ENCODE peak calls at places on chromosome 9, in ten cellular contexts. V is CD4-positive, CD25-positive, alpha-beta regulatory T cell; C is heart left ventricle; J is CD8-positive, alpha-beta memory T cell; L is A549; M is esophagus squamous epithelium; N is pancreas; Y is thyroid gland; H is PC-9; U is CD8-positive, alpha-beta T cell. F is an unnamed sample.

GRCh38 chr9:17906841-17907779 is 328.2 kb downstream of the SH3GL2 start:
- DNase-seq in C (peak), U (no peak), L (no peak), J (no peak), M (no peak), Y (no peak), V (no peak), H (no peak), N (peak), F (no peak)

GRCh38 chr9:97672403-97672802 is 24.7 kb downstream of the XPA start:
- DNase-seq in N (no peak), L (no peak), M (no peak), Y (no peak), V (no peak), H (no peak), U (no peak), C (no peak), J (no peak), F (no peak)

GRCh38 chr9:105976257-105976656 is 281.9 kb downstream of the TMEM38B start:
- DNase-seq in U (no peak), N (no peak), M (no peak), L (no peak), C (no peak), Y (no peak), H (no peak), V (no peak), J (no peak), F (no peak)

GRCh38 chr9:121764371-121764730 is 112.9 kb downstream of the DAB2IP start:
- DNase-seq in M (no peak), C (peak), V (no peak), L (no peak), N (no peak), J (no peak), U (no peak), Y (no peak), H (no peak), F (no peak)

GRCh38 chr9:130299785-130300615 is 34.4 kb downstream of the HMCN2 start:
- DNase-seq in V (no peak), H (no peak), C (peak), N (no peak), U (no peak), M (no peak), J (no peak), Y (no peak), L (no peak), F (no peak)

GRCh38 chr9:76451234-76451633 is 7.7 kb upstream of the GCNT1 start:
- DNase-seq in Y (no peak), C (no peak), H (no peak), J (no peak), N (no peak), L (peak), V (no peak), M (no peak), U (no peak), F (no peak)

GRCh38 chr9:109894921-109895758 is 115.1 kb downstream of the PALM2AKAP2 start:
- DNase-seq in J (no peak), C (no peak), U (no peak), V (no peak), Y (no peak), M (no peak), H (no peak), N (no peak), L (no peak), F (no peak)

GRCh38 chr9:116234091-116234490 is 80.5 kb downstream of the PAPPA start:
- DNase-seq in Y (no peak), H (no peak), M (no peak), C (no peak), J (no peak), U (no peak), V (no peak), N (no peak), L (peak), F (no peak)

GRCh38 chr9:86413966-86414880 is 60.0 kb upstream of the TUT7 start:
- DNase-seq in J (no peak), N (no peak), Y (no peak), C (no peak), L (peak), V (no peak), H (no peak), M (no peak), U (no peak), F (no peak)

GRCh38 chr9:133377721-133378216 is 1.6 kb downstream of the STKLD1 start:
- DNase-seq in U (no peak), Y (no peak), M (no peak), V (no peak), L (peak), J (no peak), N (no peak), H (peak), C (no peak), F (no peak)

GRCh38 chr9:27475057-27475456 is 49.0 kb upstream of the IFNK start:
- DNase-seq in C (no peak), H (no peak), J (no peak), L (no peak), V (no peak), M (no peak), N (no peak), U (no peak), Y (no peak), F (no peak)

GRCh38 chr9:22211588-22212360 is 202.7 kb upstream of the CDKN2B start:
- DNase-seq in J (no peak), H (peak), M (no peak), V (no peak), Y (no peak), L (peak), U (no peak), C (no peak), N (no peak), F (no peak)

GRCh38 chr9:126373241-126373640 is 46.6 kb downstream of the MVB12B start:
- DNase-seq in V (no peak), L (peak), J (no peak), Y (peak), C (no peak), U (no peak), N (no peak), M (no peak), H (peak), F (no peak)

GRCh38 chr9:101311759-101312420 is 72.9 kb downstream of the BAAT start:
- DNase-seq in J (no peak), U (no peak), L (peak), C (no peak), V (no peak), Y (no peak), N (no peak), M (no peak), H (no peak), F (no peak)

GRCh38 chr9:32426278-32426939 is 42.0 kb downstream of the ACO1 start:
- DNase-seq in N (no peak), M (no peak), J (no peak), C (no peak), L (peak), Y (no peak), H (peak), U (no peak), V (no peak), F (no peak)

GRCh38 chr9:127698985-127699670 is 7.7 kb upstream of the CFAP157 start:
- DNase-seq in J (peak), H (peak), V (peak), U (peak), M (peak), Y (peak), N (peak), L (peak), C (peak), F (peak)

GRCh38 chr9:69249337-69249736 is 75.3 kb downstream of the TJP2 start:
- DNase-seq in M (no peak), H (no peak), Y (peak), V (no peak), N (no peak), J (no peak), C (no peak), U (no peak), L (no peak), F (no peak)

GRCh38 chr9:137032893-137033292 is 1.0 kb upstream of the FUT7 start:
- DNase-seq in N (no peak), Y (no peak), U (no peak), M (no peak), J (no peak), V (no peak), C (peak), L (no peak), H (no peak), F (peak)

GRCh38 chr9:75930766-75931311 is 40.4 kb downstream of the PCSK5 start:
- DNase-seq in V (no peak), Y (peak), L (no peak), J (no peak), N (no peak), H (no peak), M (no peak), C (no peak), U (no peak), F (no peak)

GRCh38 chr9:116027511-116027910 is 126.1 kb upstream of the PAPPA start:
- DNase-seq in V (no peak), N (no peak), U (no peak), L (peak), H (no peak), M (no peak), J (no peak), Y (no peak), C (no peak), F (no peak)

GRCh38 chr9:16136961-16137360 is 584.1 kb downstream of the CCDC171 start:
- DNase-seq in U (no peak), H (no peak), V (no peak), L (peak), J (no peak), C (no peak), N (no peak), Y (no peak), M (no peak), F (no peak)

GRCh38 chr9:14136646-14137370 is 177.1 kb downstream of the NFIB start:
- DNase-seq in L (no peak), V (no peak), Y (no peak), H (no peak), C (no peak), N (no peak), U (no peak), M (no peak), J (no peak), F (no peak)

GRCh38 chr9:125183054-125183453 is 6.5 kb downstream of the PPP6C start:
- DNase-seq in L (no peak), H (no peak), U (no peak), V (no peak), M (no peak), C (no peak), J (no peak), N (no peak), Y (no peak), F (no peak)

GRCh38 chr9:33988219-33988890 is 60.3 kb downstream of the UBAP2 start:
- DNase-seq in J (no peak), M (no peak), L (no peak), N (no peak), Y (no peak), H (no peak), C (no peak), U (no peak), V (peak), F (no peak)

GRCh38 chr9:95264954-95265615 is 52.4 kb downstream of the FANCC start:
- DNase-seq in J (no peak), H (no peak), M (no peak), N (no peak), C (no peak), L (peak), Y (no peak), U (no peak), V (no peak), F (no peak)

GRCh38 chr9:107142896-107143603 is 140.0 kb upstream of the RAD23B start:
- DNase-seq in Y (no peak), M (no peak), U (no peak), L (no peak), N (no peak), J (no peak), V (no peak), H (no peak), C (no peak), F (no peak)

GRCh38 chr9:95507456-95508241 is 9.1 kb downstream of the PTCH1 start:
- DNase-seq in N (peak), V (no peak), Y (peak), J (peak), C (peak), M (peak), H (peak), U (peak), L (peak), F (no peak)

GRCh38 chr9:95058795-95059386 is 258.6 kb downstream of the FANCC start:
- DNase-seq in L (no peak), U (no peak), H (no peak), C (no peak), J (no peak), V (no peak), N (no peak), Y (no peak), M (no peak), F (no peak)

GRCh38 chr9:108182950-108183381 is 672.8 kb downstream of the ACTL7B start:
- DNase-seq in U (no peak), M (no peak), N (no peak), Y (no peak), L (no peak), H (no peak), J (no peak), V (no peak), C (no peak), F (peak)

GRCh38 chr9:109934499-109935214 is 154.7 kb downstream of the PALM2AKAP2 start:
- DNase-seq in Y (no peak), H (no peak), U (no peak), C (no peak), M (no peak), J (no peak), N (no peak), V (no peak), L (no peak), F (no peak)

GRCh38 chr9:97645720-97646119 is 12.1 kb downstream of the NCBP1 start:
- DNase-seq in H (no peak), Y (no peak), V (no peak), J (no peak), M (no peak), U (no peak), C (no peak), N (no peak), L (no peak), F (no peak)

GRCh38 chr9:85067792-85068191 is 398.3 kb downstream of the NTRK2 start:
- DNase-seq in C (no peak), N (no peak), V (no peak), Y (no peak), H (no peak), L (no peak), M (no peak), U (no peak), J (no peak), F (no peak)

GRCh38 chr9:75937859-75938258 is 47.4 kb downstream of the PCSK5 start:
- DNase-seq in V (no peak), U (no peak), H (no peak), M (no peak), L (no peak), Y (no peak), N (no peak), C (no peak), J (no peak), F (no peak)

GRCh38 chr9:11749396-11749795 is 943.8 kb upstream of the TYRP1 start:
- DNase-seq in V (no peak), L (no peak), H (no peak), C (no peak), N (no peak), Y (no peak), J (no peak), M (no peak), U (no peak), F (no peak)

GRCh38 chr9:95981741-95982390 is 106.4 kb downstream of the ERCC6L2 start:
- DNase-seq in H (no peak), U (peak), N (no peak), V (no peak), J (no peak), M (no peak), C (no peak), Y (no peak), L (no peak), F (no peak)

GRCh38 chr9:36597412-36598178 is 24.9 kb downstream of the MELK start:
- DNase-seq in U (no peak), M (no peak), J (no peak), V (no peak), C (no peak), N (no peak), L (peak), Y (no peak), H (no peak), F (no peak)

DNA sequence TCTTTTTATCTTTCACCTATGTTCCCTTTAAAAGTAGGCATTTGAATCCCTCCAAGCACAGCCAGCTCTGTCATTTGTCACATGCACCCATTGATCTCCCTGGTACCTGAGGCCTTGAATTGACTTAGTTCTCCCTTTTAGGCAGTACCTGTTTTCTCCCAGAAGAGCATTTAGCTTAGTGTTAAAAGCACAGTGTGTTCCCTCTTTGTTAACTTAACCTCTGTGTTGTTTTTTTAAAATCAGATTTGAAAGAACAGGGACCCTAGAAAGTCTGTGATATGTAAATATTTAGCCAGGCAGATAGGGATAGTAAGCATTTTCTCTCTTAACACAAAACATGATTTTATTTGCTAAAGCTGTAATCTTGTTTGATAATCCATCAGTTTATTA is 113.8 kb upstream of the SPATA31D4 start:
- DNase-seq in U (no peak), V (no peak), Y (peak), J (no peak), N (no peak), L (no peak), M (no peak), H (no peak), C (no peak), F (no peak)
- H3K27ac ChIP-seq in U (no peak), V (no peak), Y (peak), J (no peak), N (no peak), L (no peak), M (peak), H (no peak), C (no peak), F (no peak)

GRCh38 chr9:26148128-26148527 is 469.9 kb upstream of the TUSC1 start:
- DNase-seq in J (no peak), V (no peak), H (no peak), L (no peak), M (no peak), N (no peak), U (no peak), C (no peak), Y (no peak), F (no peak)

GRCh38 chr9:26142201-26142600 is 464.0 kb upstream of the TUSC1 start:
- DNase-seq in U (no peak), J (no peak), C (no peak), L (no peak), H (no peak), M (no peak), Y (no peak), N (no peak), V (no peak), F (no peak)

GRCh38 chr9:26145938-26146337 is 467.7 kb upstream of the TUSC1 start:
- DNase-seq in C (no peak), V (no peak), Y (no peak), N (no peak), L (no peak), U (no peak), H (no peak), M (no peak), J (no peak), F (no peak)

DNA sequence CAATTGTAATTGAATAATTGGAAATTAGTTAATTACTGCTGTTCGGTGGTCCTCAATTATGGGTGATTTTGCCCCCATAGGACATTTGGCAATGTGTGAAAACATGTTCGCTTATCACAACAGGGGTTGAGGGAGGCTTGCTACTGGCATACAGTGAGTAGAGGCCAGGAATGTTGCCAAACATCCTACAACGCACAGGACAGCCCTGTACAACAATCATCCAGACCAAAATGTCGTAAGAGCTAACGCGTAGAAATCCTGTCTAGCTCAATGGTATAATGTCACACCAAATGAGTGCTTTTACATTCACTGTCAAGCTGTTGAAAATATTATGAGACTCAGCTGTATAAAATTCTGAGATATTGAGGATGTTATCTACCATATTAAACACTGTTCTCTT is 464.4 kb upstream of the TUSC1 start:
- DNase-seq in M (no peak), C (no peak), L (no peak), Y (no peak), V (no peak), N (no peak), U (no peak), J (no peak), H (no peak), F (no peak)
- H3K27ac ChIP-seq in M (no peak), C (no peak), L (no peak), Y (no peak), V (no peak), N (no peak), U (no peak), J (no peak), H (no peak), F (no peak)

DNA sequence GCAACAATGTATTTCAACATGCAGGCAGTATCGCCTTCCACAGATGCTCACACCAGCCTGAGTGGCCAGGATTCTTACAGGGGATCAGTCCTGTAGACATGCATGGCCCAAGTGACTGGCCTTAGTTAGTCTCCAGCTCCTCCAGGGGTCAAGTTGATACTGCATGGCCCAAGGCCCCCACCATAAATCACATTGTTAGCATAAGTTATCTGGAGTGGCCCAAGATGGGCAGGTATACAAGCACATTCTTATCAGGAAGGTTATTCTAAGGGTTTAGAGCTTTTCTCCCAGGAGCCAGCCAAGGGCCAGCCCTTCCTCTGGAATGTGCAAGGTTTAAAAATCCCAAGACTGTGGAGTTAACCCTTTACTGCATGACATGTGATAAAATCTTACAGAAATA is 230.9 kb upstream of the NFIL3 start:
- DNase-seq in M (no peak), J (no peak), H (no peak), C (no peak), V (no peak), Y (no peak), L (no peak), N (no peak), U (no peak), F (no peak)
- H3K27ac ChIP-seq in M (no peak), J (no peak), H (no peak), C (no peak), V (no peak), Y (no peak), L (no peak), N (no peak), U (no peak), F (no peak)

GRCh38 chr9:131419716-131420115 is 25.8 kb downstream of the PRRC2B start:
- DNase-seq in V (no peak), U (no peak), L (no peak), N (no peak), C (no peak), M (no peak), Y (no peak), H (no peak), J (no peak), F (no peak)

GRCh38 chr9:131422241-131422792 is 28.4 kb downstream of the PRRC2B start:
- DNase-seq in H (peak), M (no peak), J (no peak), V (no peak), C (no peak), L (peak), U (no peak), N (no peak), Y (peak), F (no peak)

GRCh38 chr9:131423171-131423581 is 29.3 kb downstream of the PRRC2B start:
- DNase-seq in H (peak), N (peak), U (no peak), Y (peak), L (peak), M (no peak), V (no peak), C (no peak), J (no peak), F (peak)

GRCh38 chr9:131420913-131421312 is 27.0 kb downstream of the PRRC2B start:
- DNase-seq in V (no peak), C (no peak), M (no peak), H (no peak), N (no peak), Y (no peak), L (peak), J (no peak), U (no peak), F (no peak)

DNA sequence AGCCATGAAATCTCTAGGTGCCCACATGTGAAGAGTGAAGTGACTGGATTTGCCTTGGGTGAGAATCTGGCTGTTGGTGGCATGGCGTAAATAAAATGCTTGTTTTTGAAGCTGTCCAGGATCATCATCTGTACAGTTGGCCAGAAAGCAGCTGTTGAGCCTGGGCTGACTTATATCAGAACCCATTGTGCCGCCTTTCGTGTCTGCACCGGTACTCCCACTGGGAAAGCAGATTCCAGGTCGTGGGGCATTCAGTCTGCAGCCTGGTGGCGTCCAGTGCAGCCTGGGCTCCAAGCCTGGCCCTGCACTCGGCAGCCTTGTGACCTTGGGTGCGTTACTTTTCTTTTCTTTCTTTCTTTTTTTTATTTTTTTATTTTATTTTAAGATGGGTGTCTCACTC is 27.8 kb downstream of the PRRC2B start:
- DNase-seq in V (no peak), L (no peak), M (no peak), C (no peak), Y (no peak), N (no peak), U (no peak), H (no peak), J (no peak), F (no peak)
- H3K27ac ChIP-seq in V (no peak), L (peak), M (peak), C (peak), Y (peak), N (no peak), U (no peak), H (no peak), J (no peak), F (peak)

GRCh38 chr9:135130266-135130976 is 43.0 kb downstream of the OLFM1 start:
- DNase-seq in C (no peak), J (no peak), L (peak), M (no peak), V (no peak), H (no peak), Y (peak), N (peak), U (no peak), F (no peak)
- H3K27ac ChIP-seq in C (no peak), J (no peak), L (peak), M (peak), V (no peak), H (no peak), Y (no peak), N (no peak), U (no peak), F (no peak)